ENCODE peak calls at places on chromosomes 7 and 10, in six cellular contexts. S is hepatocyte; Q is transverse colon; A is CD8-positive, alpha-beta T cell; C is heart left ventricle; G is PC-3. B is an unnamed sample.

GRCh38 chr10:72248477-72249151 is 25.1 kb upstream of the DDIT4 start:
- DNase-seq in S (peak; percentile 81), Q (peak; percentile 90), A (peak; percentile 82), C (peak; percentile 88), G (no peak), B (peak; percentile 27)

GRCh38 chr7:20296444-20296843 is 34.3 kb upstream of the ITGB8 start:
- DNase-seq in S (peak; percentile 10), Q (no peak), A (no peak), C (no peak), G (peak; percentile 78), B (no peak)

GRCh38 chr7:94054130-94054529 is 50.0 kb upstream of the BET1 start:
- DNase-seq in S (no peak), Q (no peak), A (no peak), C (no peak), G (no peak), B (no peak)

GRCh38 chr10:110498087-110498981 is 627 bp downstream of the DUSP5 start:
- DNase-seq in S (peak; percentile 78), Q (peak; percentile 52), A (peak; percentile 65), C (peak; percentile 59), G (no peak), B (peak; percentile 64)

GRCh38 chr10:70477661-70478162 is 855 bp upstream of the PALD1 start:
- DNase-seq in S (peak; percentile 58), Q (peak; percentile 23), A (peak; percentile 87), C (no peak), G (peak; percentile 85), B (peak; percentile 29)

GRCh38 chr10:91689731-91690168 is 56.9 kb upstream of the PPP1R3C start:
- DNase-seq in S (no peak), Q (no peak), A (no peak), C (peak; percentile 24), G (peak; percentile 30), B (no peak)

GRCh38 chr10:86931872-86932271 is 25.5 kb downstream of the MMRN2 start:
- DNase-seq in S (no peak), Q (no peak), A (no peak), C (no peak), G (peak; percentile 60), B (no peak)

GRCh38 chr7:32119790-32120196 is 49.6 kb upstream of the PDE1C start:
- DNase-seq in S (no peak), Q (no peak), A (no peak), C (no peak), G (no peak), B (no peak)

GRCh38 chr10:73253226-73253557 is 748 bp upstream of the MRPS16 start:
- DNase-seq in S (peak; percentile 19), Q (no peak), A (no peak), C (no peak), G (peak; percentile 54), B (no peak)

GRCh38 chr10:11227103-11227502 is 209.4 kb downstream of the CELF2 start:
- DNase-seq in S (no peak), Q (no peak), A (peak; percentile 42), C (no peak), G (no peak), B (no peak)

GRCh38 chr10:132141526-132142395 is 45.0 kb upstream of the DPYSL4 start:
- DNase-seq in S (no peak), Q (no peak), A (no peak), C (no peak), G (no peak), B (peak; percentile 4)

GRCh38 chr7:136266457-136266856 is 289.3 kb upstream of the MTPN start:
- DNase-seq in S (no peak), Q (peak; percentile 8), A (no peak), C (no peak), G (no peak), B (no peak)

GRCh38 chr7:27863866-27864265 is 123.9 kb downstream of the TAX1BP1 start:
- DNase-seq in S (no peak), Q (no peak), A (no peak), C (no peak), G (no peak), B (no peak)

GRCh38 chr10:103140469-103140868 is 52.6 kb downstream of the NT5C2 start:
- DNase-seq in S (no peak), Q (no peak), A (no peak), C (no peak), G (no peak), B (no peak)

GRCh38 chr10:84179059-84179710 is 5.6 kb downstream of the GPR15LG start:
- DNase-seq in S (peak; percentile 46), Q (no peak), A (peak; percentile 68), C (no peak), G (no peak), B (peak; percentile 43)

GRCh38 chr10:31927597-31928530 is 767 bp downstream of the ARHGAP12 start:
- DNase-seq in S (peak; percentile 71), Q (peak; percentile 62), A (peak; percentile 70), C (peak; percentile 55), G (peak; percentile 45), B (peak; percentile 65)

GRCh38 chr10:132648871-132649528 is 111.4 kb downstream of the INPP5A start:
- DNase-seq in S (no peak), Q (no peak), A (no peak), C (no peak), G (no peak), B (no peak)

GRCh38 chr7:129098409-129099084 is 43.6 kb upstream of the TNPO3 start:
- DNase-seq in S (no peak), Q (no peak), A (no peak), C (no peak), G (peak; percentile 66), B (no peak)

GRCh38 chr7:131717181-131717580 is 160.8 kb upstream of the PODXL start:
- DNase-seq in S (no peak), Q (no peak), A (no peak), C (no peak), G (no peak), B (no peak)

GRCh38 chr7:42869131-42870020 is 42.5 kb downstream of the C7orf25 start:
- DNase-seq in S (peak; percentile 55), Q (no peak), A (no peak), C (no peak), G (peak; percentile 67), B (no peak)

GRCh38 chr10:93199221-93199681 is 125.6 kb downstream of the CYP26A1 start:
- DNase-seq in S (peak; percentile 58), Q (peak; percentile 74), A (no peak), C (peak; percentile 66), G (peak; percentile 29), B (no peak)

GRCh38 chr7:27221201-27221797 is 21.3 kb upstream of the EVX1 start:
- DNase-seq in S (no peak), Q (no peak), A (no peak), C (no peak), G (peak; percentile 82), B (no peak)

GRCh38 chr10:100714566-100714950 is 30.8 kb upstream of the PAX2 start:
- DNase-seq in S (no peak), Q (no peak), A (no peak), C (no peak), G (no peak), B (no peak)

GRCh38 chr10:100715445-100716385 is 29.7 kb upstream of the PAX2 start:
- DNase-seq in S (no peak), Q (no peak), A (no peak), C (no peak), G (no peak), B (no peak)

GRCh38 chr10:100715101-100715444 is 30.3 kb upstream of the PAX2 start:
- DNase-seq in S (no peak), Q (no peak), A (no peak), C (no peak), G (no peak), B (no peak)

GRCh38 chr10:100713049-100713858 is 32.1 kb upstream of the PAX2 start:
- DNase-seq in S (no peak), Q (no peak), A (no peak), C (no peak), G (no peak), B (peak; percentile 36)

GRCh38 chr10:100713859-100714565 is 31.4 kb upstream of the PAX2 start:
- DNase-seq in S (no peak), Q (no peak), A (no peak), C (no peak), G (no peak), B (no peak)
- H3K4me3 ChIP-seq in S (no peak overlapping the region), Q (no peak overlapping the region), A (no peak overlapping the region), C (no peak overlapping the region), G (no peak overlapping the region), B (peak overlapping the region; percentile 53)

GRCh38 chr7:150382844-150383225 is 3.7 kb downstream of the ZNF775 start:
- DNase-seq in S (no peak), Q (no peak), A (no peak), C (no peak), G (no peak), B (no peak)
- H3K4me1 ChIP-seq in S (peaks cover 38% of the 10 kb centered on the region), Q (peaks cover 29% of the 10 kb centered on the region), A (peaks cover 17% of the 10 kb centered on the region), C (peaks cover 27% of the 10 kb centered on the region), G (peaks cover 18% of the 10 kb centered on the region), B (peaks cover 4% of the 10 kb centered on the region)

DNA sequence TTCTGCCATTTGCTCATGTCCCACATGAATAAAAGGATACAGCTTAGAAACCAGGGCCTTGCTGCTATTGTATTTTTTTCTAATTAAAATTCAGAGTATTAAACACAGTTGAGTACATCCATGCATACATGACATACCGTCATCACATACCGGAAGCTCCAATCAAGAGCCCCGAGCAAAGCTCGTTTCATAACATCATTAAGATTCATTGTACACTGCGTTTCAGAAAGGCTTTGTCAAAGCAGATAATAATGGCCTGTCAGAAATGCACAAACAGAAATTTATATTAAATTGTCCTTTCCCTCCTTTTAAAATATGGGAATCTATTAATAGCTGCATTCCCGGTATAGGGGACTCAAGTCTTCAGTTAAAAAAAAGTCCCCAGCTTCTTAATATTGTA is 103.4 kb downstream of the PRTFDC1 start:
- DNase-seq in S (no peak), Q (no peak), A (no peak), C (no peak), G (no peak), B (no peak)
- H3K4me3 ChIP-seq in S (no peak overlapping the region), Q (no peak overlapping the region), A (no peak overlapping the region), C (no peak overlapping the region), G (peak overlapping the region; percentile 44), B (no peak overlapping the region)

GRCh38 chr10:62005281-62005680 is 103.8 kb downstream of the ARID5B start:
- DNase-seq in S (no peak), Q (no peak), A (no peak), C (no peak), G (no peak), B (no peak)
- H3K4me1 ChIP-seq in S (peaks cover 5% of the 10 kb centered on the region), Q (peaks cover 11% of the 10 kb centered on the region), A (no peaks in the 10 kb centered on the region), C (peaks cover 40% of the 10 kb centered on the region), G (no peaks in the 10 kb centered on the region), B (peaks cover 10% of the 10 kb centered on the region)

GRCh38 chr10:75043256-75044121 is 68.0 kb upstream of the SAMD8 start:
- DNase-seq in S (no peak), Q (no peak), A (peak; percentile 39), C (no peak), G (no peak), B (no peak)
- H3K4me3 ChIP-seq in S (no peak overlapping the region), Q (no peak overlapping the region), A (peak overlapping the region; percentile 19), C (no peak overlapping the region), G (no peak overlapping the region), B (no peak overlapping the region)